ENCODE peak calls at places on chromosomes 13 and 19, in five cellular contexts. R, S, B, Q and J are unnamed samples. For H3K9me3, the result is how much of the 10 kb centered on the place peaks cover.

GRCh38 chr13:90184355-90184754 is 1163.1 kb upstream of the MIR17HG start:
- DNase-seq in R (no peak), S (no peak), B (no peak), Q (no peak), J (no peak)

GRCh38 chr13:45807520-45808099 is 43.9 kb downstream of the SIAH3 start:
- DNase-seq in R (peak), S (no peak), B (peak), Q (no peak), J (no peak)

GRCh38 chr13:41199526-41199925 is 5.2 kb upstream of the KBTBD7 start:
- DNase-seq in R (no peak), S (no peak), B (no peak), Q (no peak), J (no peak)

GRCh38 chr19:39190768-39191167 is 6.0 kb upstream of the NCCRP1 start:
- DNase-seq in R (no peak), S (no peak), B (no peak), Q (no peak), J (no peak)

GRCh38 chr19:17841810-17842662 is 5.7 kb downstream of the JAK3 start:
- DNase-seq in R (peak), S (no peak), B (peak), Q (peak), J (no peak)

GRCh38 chr13:59447846-59448620 is 715.7 kb downstream of the DIAPH3 start:
- DNase-seq in R (no peak), S (no peak), B (no peak), Q (no peak), J (no peak)

GRCh38 chr19:55647732-55648656 is at the start of gene CCDC106:
- DNase-seq in R (peak), S (no peak), B (peak), Q (peak), J (peak)

GRCh38 chr13:66520511-66521390 is 709.4 kb downstream of the PCDH9 start:
- DNase-seq in R (no peak), S (no peak), B (no peak), Q (no peak), J (no peak)

GRCh38 chr13:27403727-27404385 is 20.6 kb upstream of the GTF3A start:
- DNase-seq in R (no peak), S (no peak), B (peak), Q (no peak), J (no peak)

GRCh38 chr13:46345400-46345799 is 41.7 kb downstream of the RUBCNL start:
- DNase-seq in R (no peak), S (no peak), B (peak), Q (no peak), J (no peak)

GRCh38 chr19:54266133-54266532 is 9.1 kb upstream of the LILRB5 start:
- DNase-seq in R (peak), S (no peak), B (peak), Q (peak), J (peak)

GRCh38 chr13:84443463-84443862 is 561.2 kb upstream of the SLITRK1 start:
- DNase-seq in R (no peak), S (no peak), B (no peak), Q (no peak), J (no peak)

GRCh38 chr19:3851254-3852176 is 17.3 kb downstream of the ZFR2 start:
- DNase-seq in R (no peak), S (no peak), B (no peak), Q (no peak), J (no peak)

GRCh38 chr19:55447421-55448174 is 4.5 kb upstream of the SHISA7 start:
- DNase-seq in R (no peak), S (no peak), B (peak), Q (no peak), J (no peak)

GRCh38 chr13:37657134-37657533 is 58.6 kb upstream of the POSTN start:
- DNase-seq in R (no peak), S (no peak), B (no peak), Q (no peak), J (no peak)

DNA sequence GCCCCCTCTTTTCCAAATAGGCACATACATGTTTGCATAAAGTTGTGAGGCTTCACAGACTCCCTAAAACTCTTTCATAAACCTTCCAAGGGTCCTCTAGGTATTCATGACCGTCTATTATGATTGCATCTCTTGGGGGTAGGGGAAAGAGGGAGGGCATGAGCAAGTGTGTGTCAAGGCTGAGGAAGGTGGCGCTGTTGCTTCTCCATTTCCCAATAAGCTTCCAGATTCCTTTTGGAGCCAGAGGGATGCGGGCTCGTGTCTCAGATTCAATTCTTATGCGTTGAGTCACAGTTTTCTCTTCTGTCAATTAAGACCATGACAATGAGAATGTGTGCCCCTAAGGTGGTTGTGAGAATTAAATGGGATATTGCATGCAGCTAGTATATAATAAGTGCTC is 51.0 kb upstream of the CYP2A7 start:
- DNase-seq in R (peak), S (no peak), B (no peak), Q (no peak), J (no peak)
- TF ChIP-seq CTCF in R (peak), S (no peak), B (no peak), Q (no peak), J (no peak)

GRCh38 chr13:103062079-103062478 is 4.1 kb downstream of the SLC10A2 start:
- DNase-seq in R (no peak), S (no peak), B (no peak), Q (no peak), J (no peak)

GRCh38 chr13:103063376-103063775 is 2.8 kb downstream of the SLC10A2 start:
- DNase-seq in R (no peak), S (no peak), B (no peak), Q (no peak), J (no peak)

GRCh38 chr13:103066991-103067390 is 774 bp upstream of the SLC10A2 start:
- DNase-seq in R (no peak), S (no peak), B (no peak), Q (no peak), J (no peak)

GRCh38 chr13:103066079-103066880 is at the start of gene SLC10A2:
- DNase-seq in R (no peak), S (no peak), B (no peak), Q (no peak), J (no peak)

GRCh38 chr13:103067751-103068563 is 1.7 kb upstream of the SLC10A2 start:
- DNase-seq in R (no peak), S (no peak), B (no peak), Q (no peak), J (no peak)
- H3K27ac ChIP-seq in R (no peak), S (no peak), B (no peak), Q (no peak), J (no peak)

GRCh38 chr19:12380444-12380737 is 14.9 kb upstream of the ZNF442 start:
- DNase-seq in R (no peak), S (no peak), B (no peak), Q (no peak), J (no peak)
- H3K9me3 ChIP-seq in R (under half), S (under half), B (under half), Q (under half), J (half or more)

GRCh38 chr19:8832132-8833021 is at the start of the genes MBD3L1 and ZNF558:
- DNase-seq in R (peak), S (peak), B (peak), Q (peak), J (peak)
- TF ChIP-seq CTCF in R (peak), S (peak), B (peak), Q (peak), J (peak)